ENCODE peak calls at places on chromosomes 2 and 18, in five cellular contexts. One of them, this sample, is unnamed.

GRCh38 chr2:1162768-1163584 is 212.3 kb downstream of the SNTG2 start:
- DNase-seq in neural progenitor cell: no peak
- DNase-seq in fibroblast of lung: no peak
- DNase-seq in substantia nigra: no peak
- DNase-seq in Karpas-422: peak
- DNase-seq in this sample: peak

GRCh38 chr2:80499095-80499494 is 194.5 kb upstream of the LRRTM1 start:
- DNase-seq in neural progenitor cell: peak
- DNase-seq in fibroblast of lung: peak
- DNase-seq in substantia nigra: peak
- DNase-seq in Karpas-422: peak
- DNase-seq in this sample: no peak

GRCh38 chr2:11563784-11564666 is 30.2 kb downstream of the GREB1 start:
- DNase-seq in neural progenitor cell: no peak
- DNase-seq in fibroblast of lung: no peak
- DNase-seq in substantia nigra: no peak
- DNase-seq in Karpas-422: no peak
- DNase-seq in this sample: no peak

GRCh38 chr2:133333189-133333588 is 235.1 kb downstream of the NCKAP5 start:
- DNase-seq in neural progenitor cell: no peak
- DNase-seq in fibroblast of lung: peak
- DNase-seq in substantia nigra: no peak
- DNase-seq in Karpas-422: no peak
- DNase-seq in this sample: no peak

GRCh38 chr2:37625156-37625555 is 46.3 kb downstream of the CDC42EP3 start:
- DNase-seq in neural progenitor cell: no peak
- DNase-seq in fibroblast of lung: peak
- DNase-seq in substantia nigra: no peak
- DNase-seq in Karpas-422: no peak
- DNase-seq in this sample: no peak

GRCh38 chr2:3527886-3528785 is 8.8 kb upstream of the ADI1 start:
- DNase-seq in neural progenitor cell: no peak
- DNase-seq in fibroblast of lung: no peak
- DNase-seq in substantia nigra: no peak
- DNase-seq in Karpas-422: no peak
- DNase-seq in this sample: no peak

GRCh38 chr2:53445376-53446072 is 322.1 kb upstream of the CHAC2 start:
- DNase-seq in neural progenitor cell: no peak
- DNase-seq in fibroblast of lung: peak
- DNase-seq in substantia nigra: no peak
- DNase-seq in Karpas-422: peak
- DNase-seq in this sample: no peak

GRCh38 chr2:102141915-102142828 is at the start of gene IL1R1:
- DNase-seq in neural progenitor cell: peak
- DNase-seq in fibroblast of lung: peak
- DNase-seq in substantia nigra: peak
- DNase-seq in Karpas-422: no peak
- DNase-seq in this sample: peak

GRCh38 chr2:13433954-13434353 is 717.2 kb downstream of the TRIB2 start:
- DNase-seq in neural progenitor cell: no peak
- DNase-seq in fibroblast of lung: no peak
- DNase-seq in substantia nigra: no peak
- DNase-seq in Karpas-422: no peak
- DNase-seq in this sample: no peak

GRCh38 chr2:117856415-117857210 is 42.1 kb downstream of the DDX18 start:
- DNase-seq in neural progenitor cell: no peak
- DNase-seq in fibroblast of lung: peak
- DNase-seq in substantia nigra: no peak
- DNase-seq in Karpas-422: no peak
- DNase-seq in this sample: no peak

GRCh38 chr2:178009813-178010212 is 62.8 kb downstream of the PDE11A start:
- DNase-seq in neural progenitor cell: no peak
- DNase-seq in fibroblast of lung: no peak
- DNase-seq in substantia nigra: no peak
- DNase-seq in Karpas-422: no peak
- DNase-seq in this sample: no peak

GRCh38 chr2:134142903-134143302 is 111.0 kb upstream of the MGAT5 start:
- DNase-seq in neural progenitor cell: no peak
- DNase-seq in fibroblast of lung: peak
- DNase-seq in substantia nigra: no peak
- DNase-seq in Karpas-422: no peak
- DNase-seq in this sample: no peak

GRCh38 chr2:1656326-1656960 is 87.9 kb downstream of the PXDN start:
- DNase-seq in neural progenitor cell: peak
- DNase-seq in fibroblast of lung: no peak
- DNase-seq in substantia nigra: no peak
- DNase-seq in Karpas-422: no peak
- DNase-seq in this sample: peak

GRCh38 chr2:130873700-130874346 is 37.1 kb downstream of the ARHGEF4 start:
- DNase-seq in neural progenitor cell: peak
- DNase-seq in fibroblast of lung: peak
- DNase-seq in substantia nigra: peak
- DNase-seq in Karpas-422: peak
- DNase-seq in this sample: peak

GRCh38 chr18:63451774-63452173 is 25.0 kb upstream of the SERPINB5 start:
- DNase-seq in neural progenitor cell: no peak
- DNase-seq in fibroblast of lung: no peak
- DNase-seq in substantia nigra: no peak
- DNase-seq in Karpas-422: no peak
- DNase-seq in this sample: no peak

GRCh38 chr18:21289843-21290242 is 47.8 kb downstream of the GREB1L start:
- DNase-seq in neural progenitor cell: no peak
- DNase-seq in fibroblast of lung: no peak
- DNase-seq in substantia nigra: no peak
- DNase-seq in Karpas-422: no peak
- DNase-seq in this sample: no peak

GRCh38 chr2:196808281-196808680 is 874 bp downstream of the C2orf66 start:
- DNase-seq in neural progenitor cell: no peak
- DNase-seq in fibroblast of lung: no peak
- DNase-seq in substantia nigra: no peak
- DNase-seq in Karpas-422: no peak
- DNase-seq in this sample: no peak

GRCh38 chr2:217601601-217602000 is 401.2 kb downstream of the TNS1 start:
- DNase-seq in neural progenitor cell: no peak
- DNase-seq in fibroblast of lung: no peak
- DNase-seq in substantia nigra: no peak
- DNase-seq in Karpas-422: no peak
- DNase-seq in this sample: no peak

GRCh38 chr2:218648473-218649100 is 10.8 kb downstream of the ZNF142 start:
- DNase-seq in neural progenitor cell: peak
- DNase-seq in fibroblast of lung: peak
- DNase-seq in substantia nigra: no peak
- DNase-seq in Karpas-422: peak
- DNase-seq in this sample: peak

GRCh38 chr2:54459037-54459441 is 2.9 kb downstream of the SPTBN1 start:
- DNase-seq in neural progenitor cell: no peak
- DNase-seq in fibroblast of lung: peak
- DNase-seq in substantia nigra: peak
- DNase-seq in Karpas-422: no peak
- DNase-seq in this sample: no peak

GRCh38 chr2:158967114-158967730 is 1.2 kb upstream of the TANC1 start:
- DNase-seq in neural progenitor cell: no peak
- DNase-seq in fibroblast of lung: no peak
- DNase-seq in substantia nigra: peak
- DNase-seq in Karpas-422: no peak
- DNase-seq in this sample: no peak

GRCh38 chr2:121783180-121783579 is 27.7 kb downstream of the TSN start:
- DNase-seq in neural progenitor cell: no peak
- DNase-seq in fibroblast of lung: no peak
- DNase-seq in substantia nigra: no peak
- DNase-seq in Karpas-422: no peak
- DNase-seq in this sample: no peak

GRCh38 chr2:177606636-177607035 is 214.1 kb downstream of the AGPS start:
- DNase-seq in neural progenitor cell: no peak
- DNase-seq in fibroblast of lung: peak
- DNase-seq in substantia nigra: no peak
- DNase-seq in Karpas-422: no peak
- DNase-seq in this sample: no peak

GRCh38 chr2:227804970-227805369 is 8.7 kb upstream of the CCL20 start:
- DNase-seq in neural progenitor cell: no peak
- DNase-seq in fibroblast of lung: peak
- DNase-seq in substantia nigra: no peak
- DNase-seq in Karpas-422: no peak
- DNase-seq in this sample: no peak

GRCh38 chr2:182043861-182044260 is 58.2 kb downstream of the PPP1R1C start:
- DNase-seq in neural progenitor cell: no peak
- DNase-seq in fibroblast of lung: no peak
- DNase-seq in substantia nigra: no peak
- DNase-seq in Karpas-422: no peak
- DNase-seq in this sample: no peak

GRCh38 chr2:19349911-19350677 is 8.3 kb downstream of the OSR1 start:
- DNase-seq in neural progenitor cell: peak
- DNase-seq in fibroblast of lung: peak
- DNase-seq in substantia nigra: peak
- DNase-seq in Karpas-422: peak
- DNase-seq in this sample: peak

GRCh38 chr2:237858294-237859081 is 935 bp upstream of the RAMP1 start:
- DNase-seq in neural progenitor cell: peak
- DNase-seq in fibroblast of lung: peak
- DNase-seq in substantia nigra: peak
- DNase-seq in Karpas-422: peak
- DNase-seq in this sample: peak

GRCh38 chr2:96831679-96832078 is 12.1 kb downstream of the ANKRD23 start:
- DNase-seq in neural progenitor cell: peak
- DNase-seq in fibroblast of lung: no peak
- DNase-seq in substantia nigra: no peak
- DNase-seq in Karpas-422: no peak
- DNase-seq in this sample: no peak

GRCh38 chr18:7840445-7840844 is 273.3 kb downstream of the PTPRM start:
- DNase-seq in neural progenitor cell: no peak
- DNase-seq in fibroblast of lung: no peak
- DNase-seq in substantia nigra: no peak
- DNase-seq in Karpas-422: no peak
- DNase-seq in this sample: no peak

GRCh38 chr2:160906878-160907277 is 253.3 kb upstream of the TANK start:
- DNase-seq in neural progenitor cell: peak
- DNase-seq in fibroblast of lung: peak
- DNase-seq in substantia nigra: no peak
- DNase-seq in Karpas-422: no peak
- DNase-seq in this sample: no peak

DNA sequence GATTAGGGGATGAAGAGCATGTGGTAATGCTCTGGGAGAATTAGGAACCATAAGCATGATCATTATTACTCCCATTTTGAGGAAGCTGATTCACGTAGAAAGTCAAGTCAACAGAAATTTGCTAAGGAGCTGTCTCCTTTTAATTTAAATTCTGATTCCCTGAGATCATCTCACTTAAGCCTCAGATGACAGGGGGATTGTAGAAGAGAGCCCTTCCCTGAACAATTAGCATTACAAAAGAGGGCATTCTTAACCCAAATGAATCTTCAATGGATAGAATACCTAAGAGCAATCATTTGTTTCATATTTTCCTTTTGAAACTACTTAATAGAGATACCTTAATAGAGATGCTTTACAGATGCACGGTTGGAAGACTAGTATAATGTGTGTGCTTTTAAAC is 268.0 kb downstream of the NYAP2 start:
- DNase-seq in neural progenitor cell: peak
- DNase-seq in fibroblast of lung: peak
- DNase-seq in substantia nigra: no peak
- DNase-seq in Karpas-422: no peak
- DNase-seq in this sample: no peak
- H3K27ac ChIP-seq in neural progenitor cell: no peak
- H3K27ac ChIP-seq in fibroblast of lung: no peak
- H3K27ac ChIP-seq in substantia nigra: no peak
- H3K27ac ChIP-seq in Karpas-422: no peak
- H3K27ac ChIP-seq in this sample: no peak

GRCh38 chr2:175883586-175884194 is 118.4 kb downstream of the LNPK start:
- DNase-seq in neural progenitor cell: no peak
- DNase-seq in fibroblast of lung: no peak
- DNase-seq in substantia nigra: no peak
- DNase-seq in Karpas-422: no peak
- DNase-seq in this sample: no peak
- H3K27ac ChIP-seq in neural progenitor cell: no peak
- H3K27ac ChIP-seq in fibroblast of lung: no peak
- H3K27ac ChIP-seq in substantia nigra: no peak
- H3K27ac ChIP-seq in Karpas-422: no peak
- H3K27ac ChIP-seq in this sample: no peak

DNA sequence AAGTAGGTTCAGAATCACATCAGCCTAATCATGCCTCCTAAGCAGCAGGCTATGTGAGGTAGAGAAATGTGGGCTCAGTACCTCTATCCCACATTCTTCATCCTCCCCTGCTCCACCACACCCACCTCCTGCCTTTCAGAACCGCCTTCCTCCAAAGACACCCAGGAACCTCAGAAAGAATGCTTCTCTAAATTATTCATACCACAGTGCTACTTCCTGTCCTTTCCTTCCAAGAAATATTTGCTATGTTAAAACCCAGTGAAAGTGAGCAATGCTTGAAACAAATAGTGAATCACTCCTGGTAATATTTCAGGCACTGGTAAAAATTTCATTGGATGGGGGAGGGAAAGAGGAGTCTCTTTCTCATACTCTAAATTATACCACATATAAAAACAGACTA is 24.0 kb upstream of the CREB1 start:
- DNase-seq in neural progenitor cell: no peak
- DNase-seq in fibroblast of lung: peak
- DNase-seq in substantia nigra: no peak
- DNase-seq in Karpas-422: no peak
- DNase-seq in this sample: no peak
- H3K27ac ChIP-seq in neural progenitor cell: peak
- H3K27ac ChIP-seq in fibroblast of lung: peak
- H3K27ac ChIP-seq in substantia nigra: no peak
- H3K27ac ChIP-seq in Karpas-422: no peak
- H3K27ac ChIP-seq in this sample: no peak

GRCh38 chr2:128291844-128292598 is 26.6 kb downstream of the HS6ST1 start:
- DNase-seq in neural progenitor cell: no peak
- DNase-seq in fibroblast of lung: no peak
- DNase-seq in substantia nigra: no peak
- DNase-seq in Karpas-422: no peak
- DNase-seq in this sample: no peak
- H3K27ac ChIP-seq in neural progenitor cell: no peak
- H3K27ac ChIP-seq in fibroblast of lung: no peak
- H3K27ac ChIP-seq in substantia nigra: no peak
- H3K27ac ChIP-seq in Karpas-422: no peak
- H3K27ac ChIP-seq in this sample: no peak

This sample was measured in Peyer's patch.